ENCODE peak calls at places on chromosomes 6 and 20, in ten cellular contexts. I is activated effector memory CD4-positive, alpha-beta T cell treated with Interleukin-2 at 50 U/mL for 16 hours; T is hippocampal formation; V is stomach; U is dorsolateral prefrontal cortex; C is WERI-Rb-1; X is sciatic nerve; K is cardiac septum; W is CD4-positive, alpha-beta T cell; B is H9. D is an unnamed sample.

GRCh38 chr20:58048096-58048702 is 180.3 kb downstream of the ANKRD60 start:
- DNase-seq in I (no peak), T (no peak), V (no peak), U (no peak), C (no peak), X (peak), K (no peak), W (no peak), B (peak), D (no peak)

GRCh38 chr6:25560851-25561250 is 91.2 kb upstream of the SCGN start:
- DNase-seq in I (no peak), T (no peak), V (no peak), U (no peak), C (no peak), X (no peak), K (no peak), W (no peak), B (no peak), D (no peak)

GRCh38 chr6:64254558-64254957 is 619.0 kb downstream of the PHF3 start:
- DNase-seq in I (no peak), T (no peak), V (no peak), U (no peak), C (no peak), X (no peak), K (no peak), W (no peak), B (no peak), D (no peak)

GRCh38 chr20:1332749-1333300 is 3.9 kb upstream of the SDCBP2 start:
- DNase-seq in I (no peak), T (no peak), V (no peak), U (no peak), C (no peak), X (no peak), K (no peak), W (no peak), B (no peak), D (no peak)

GRCh38 chr20:6519556-6519955 is 247.9 kb upstream of the BMP2 start:
- DNase-seq in I (no peak), T (no peak), V (no peak), U (no peak), C (no peak), X (no peak), K (no peak), W (no peak), B (no peak), D (no peak)

GRCh38 chr20:62762376-62762775 is 33.9 kb upstream of the MRGBP start:
- DNase-seq in I (no peak), T (no peak), V (no peak), U (no peak), C (no peak), X (no peak), K (no peak), W (no peak), B (no peak), D (no peak)

GRCh38 chr6:74249658-74250057 is 553.7 kb downstream of the CD109 start:
- DNase-seq in I (no peak), T (no peak), V (no peak), U (no peak), C (no peak), X (no peak), K (no peak), W (no peak), B (no peak), D (no peak)

GRCh38 chr6:35047265-35048011 is 93.7 kb downstream of the TCP11 start:
- DNase-seq in I (no peak), T (no peak), V (no peak), U (no peak), C (peak), X (no peak), K (peak), W (no peak), B (no peak), D (peak)

GRCh38 chr6:155505560-155505959 is 49.9 kb upstream of the NOX3 start:
- DNase-seq in I (no peak), T (no peak), V (no peak), U (no peak), C (no peak), X (no peak), K (no peak), W (no peak), B (no peak), D (no peak)

GRCh38 chr6:163671791-163672190 is 257.3 kb downstream of the QKI start:
- DNase-seq in I (no peak), T (no peak), V (no peak), U (no peak), C (no peak), X (no peak), K (no peak), W (no peak), B (no peak), D (no peak)

GRCh38 chr20:35146299-35146921 is 726 bp downstream of the EDEM2 start:
- DNase-seq in I (peak), T (no peak), V (no peak), U (no peak), C (peak), X (no peak), K (no peak), W (no peak), B (peak), D (no peak)

GRCh38 chr6:170210651-170211403 is 80.1 kb downstream of the DLL1 start:
- DNase-seq in I (no peak), T (no peak), V (peak), U (peak), C (no peak), X (no peak), K (peak), W (no peak), B (no peak), D (no peak)

GRCh38 chr6:143158113-143158581 is 97.5 kb downstream of the AIG1 start:
- DNase-seq in I (no peak), T (no peak), V (no peak), U (no peak), C (no peak), X (no peak), K (no peak), W (no peak), B (no peak), D (no peak)

GRCh38 chr6:35874721-35875120 is 46.2 kb downstream of the SRPK1 start:
- DNase-seq in I (no peak), T (no peak), V (no peak), U (no peak), C (no peak), X (no peak), K (no peak), W (no peak), B (no peak), D (no peak)

GRCh38 chr6:139940741-139941712 is 566.6 kb upstream of the CITED2 start:
- DNase-seq in I (no peak), T (no peak), V (no peak), U (no peak), C (no peak), X (no peak), K (no peak), W (no peak), B (no peak), D (no peak)

GRCh38 chr20:44650777-44651493 is 564 bp downstream of the ADA start:
- DNase-seq in I (peak), T (no peak), V (no peak), U (no peak), C (no peak), X (no peak), K (no peak), W (peak), B (no peak), D (no peak)

GRCh38 chr6:113048741-113049140 is 701.6 kb downstream of the RFPL4B start:
- DNase-seq in I (no peak), T (no peak), V (no peak), U (no peak), C (no peak), X (no peak), K (no peak), W (no peak), B (no peak), D (no peak)

GRCh38 chr6:96013531-96013930 is 2.2 kb upstream of the FUT9 start:
- DNase-seq in I (no peak), T (no peak), V (no peak), U (peak), C (no peak), X (no peak), K (no peak), W (no peak), B (peak), D (no peak)

GRCh38 chr6:36127462-36128016 is 2.8 kb upstream of the MAPK13 start:
- DNase-seq in I (no peak), T (no peak), V (peak), U (no peak), C (peak), X (peak), K (peak), W (no peak), B (no peak), D (peak)

GRCh38 chr20:16301981-16302380 is 271.3 kb downstream of the KIF16B start:
- DNase-seq in I (no peak), T (no peak), V (no peak), U (no peak), C (no peak), X (no peak), K (no peak), W (no peak), B (no peak), D (no peak)

GRCh38 chr6:152240436-152240835 is 396.7 kb downstream of the SYNE1 start:
- DNase-seq in I (no peak), T (no peak), V (no peak), U (no peak), C (no peak), X (no peak), K (no peak), W (no peak), B (no peak), D (no peak)

GRCh38 chr20:13546497-13547131 is 92.1 kb downstream of the TASP1 start:
- DNase-seq in I (peak), T (peak), V (peak), U (peak), C (peak), X (peak), K (no peak), W (peak), B (peak), D (peak)

GRCh38 chr6:138765896-138766487 is 7.6 kb upstream of the CCDC28A start:
- DNase-seq in I (no peak), T (peak), V (no peak), U (no peak), C (no peak), X (no peak), K (no peak), W (no peak), B (no peak), D (no peak)

GRCh38 chr6:48894469-48894868 is 568.6 kb downstream of the MMUT start:
- DNase-seq in I (no peak), T (no peak), V (no peak), U (no peak), C (no peak), X (no peak), K (no peak), W (no peak), B (no peak), D (no peak)

GRCh38 chr20:43832096-43832816 is 82.4 kb upstream of the TOX2 start:
- DNase-seq in I (no peak), T (no peak), V (no peak), U (no peak), C (no peak), X (no peak), K (no peak), W (no peak), B (no peak), D (peak)

GRCh38 chr6:73823046-73823735 is 127.2 kb downstream of the CD109 start:
- DNase-seq in I (no peak), T (no peak), V (no peak), U (no peak), C (no peak), X (no peak), K (no peak), W (no peak), B (no peak), D (no peak)

GRCh38 chr6:70151616-70152015 is 151.3 kb downstream of the COL9A1 start:
- DNase-seq in I (no peak), T (no peak), V (no peak), U (no peak), C (peak), X (no peak), K (no peak), W (no peak), B (no peak), D (no peak)

GRCh38 chr6:10369896-10370295 is 45.0 kb downstream of the TFAP2A start:
- DNase-seq in I (no peak), T (no peak), V (no peak), U (no peak), C (no peak), X (no peak), K (no peak), W (no peak), B (no peak), D (no peak)